ENCODE peak calls at places on chromosomes 5 and 9, in seven cellular contexts. One of them, this sample, is unnamed.

GRCh38 chr5:176174345-176175025 is 63.7 kb upstream of the SIMC1 start:
- DNase-seq in activated T-cell treated with anti-CD3 and anti-CD28 coated beads for 1 hour: no peak
- DNase-seq in kidney epithelial cell: no peak
- DNase-seq in GM12878: no peak
- DNase-seq in NCI-H510A: no peak
- DNase-seq in GM13976: no peak
- DNase-seq in naive thymus-derived CD8-positive, alpha-beta T cell: no peak
- DNase-seq in this sample: no peak

GRCh38 chr5:179974946-179975712 is 67.4 kb upstream of the TBC1D9B start:
- DNase-seq in activated T-cell treated with anti-CD3 and anti-CD28 coated beads for 1 hour: no peak
- DNase-seq in kidney epithelial cell: no peak
- DNase-seq in GM12878: no peak
- DNase-seq in NCI-H510A: peak; percentile 9
- DNase-seq in GM13976: peak; percentile 67
- DNase-seq in naive thymus-derived CD8-positive, alpha-beta T cell: peak; percentile 19
- DNase-seq in this sample: peak; percentile 20

GRCh38 chr9:81529556-81530193 is 159.7 kb downstream of the TLE1 start:
- DNase-seq in activated T-cell treated with anti-CD3 and anti-CD28 coated beads for 1 hour: no peak
- DNase-seq in kidney epithelial cell: peak; percentile 45
- DNase-seq in GM12878: no peak
- DNase-seq in NCI-H510A: no peak
- DNase-seq in GM13976: no peak
- DNase-seq in naive thymus-derived CD8-positive, alpha-beta T cell: no peak
- DNase-seq in this sample: peak; percentile 68

GRCh38 chr5:172114875-172115422 is 73.1 kb downstream of the STK10 start:
- DNase-seq in activated T-cell treated with anti-CD3 and anti-CD28 coated beads for 1 hour: peak; percentile 44
- DNase-seq in kidney epithelial cell: no peak
- DNase-seq in GM12878: peak; percentile 93
- DNase-seq in NCI-H510A: no peak
- DNase-seq in GM13976: peak; percentile 90
- DNase-seq in naive thymus-derived CD8-positive, alpha-beta T cell: peak; percentile 67
- DNase-seq in this sample: no peak

GRCh38 chr5:9947231-9947693 is 302.4 kb downstream of the ATPSCKMT start:
- DNase-seq in activated T-cell treated with anti-CD3 and anti-CD28 coated beads for 1 hour: no peak
- DNase-seq in kidney epithelial cell: peak; percentile 69
- DNase-seq in GM12878: peak; percentile 24
- DNase-seq in NCI-H510A: no peak
- DNase-seq in GM13976: no peak
- DNase-seq in naive thymus-derived CD8-positive, alpha-beta T cell: no peak
- DNase-seq in this sample: no peak

GRCh38 chr5:53019320-53019719 is 30.2 kb downstream of the ITGA2 start:
- DNase-seq in activated T-cell treated with anti-CD3 and anti-CD28 coated beads for 1 hour: no peak
- DNase-seq in kidney epithelial cell: no peak
- DNase-seq in GM12878: no peak
- DNase-seq in NCI-H510A: no peak
- DNase-seq in GM13976: no peak
- DNase-seq in naive thymus-derived CD8-positive, alpha-beta T cell: no peak
- DNase-seq in this sample: peak; percentile 90

GRCh38 chr9:93397664-93398381 is 53.7 kb upstream of the FAM120A start:
- DNase-seq in activated T-cell treated with anti-CD3 and anti-CD28 coated beads for 1 hour: no peak
- DNase-seq in kidney epithelial cell: no peak
- DNase-seq in GM12878: no peak
- DNase-seq in NCI-H510A: no peak
- DNase-seq in GM13976: no peak
- DNase-seq in naive thymus-derived CD8-positive, alpha-beta T cell: no peak
- DNase-seq in this sample: peak; percentile 7

GRCh38 chr9:111833941-111834340 is 39.2 kb upstream of the SHOC1 start:
- DNase-seq in activated T-cell treated with anti-CD3 and anti-CD28 coated beads for 1 hour: no peak
- DNase-seq in kidney epithelial cell: no peak
- DNase-seq in GM12878: no peak
- DNase-seq in NCI-H510A: no peak
- DNase-seq in GM13976: no peak
- DNase-seq in naive thymus-derived CD8-positive, alpha-beta T cell: no peak
- DNase-seq in this sample: peak; percentile 59

GRCh38 chr5:77368367-77368766 is 123.7 kb downstream of the WDR41 start:
- DNase-seq in activated T-cell treated with anti-CD3 and anti-CD28 coated beads for 1 hour: no peak
- DNase-seq in kidney epithelial cell: no peak
- DNase-seq in GM12878: no peak
- DNase-seq in NCI-H510A: no peak
- DNase-seq in GM13976: no peak
- DNase-seq in naive thymus-derived CD8-positive, alpha-beta T cell: no peak
- DNase-seq in this sample: no peak

GRCh38 chr5:14732991-14733390 is 68.5 kb downstream of the OTULIN start:
- DNase-seq in activated T-cell treated with anti-CD3 and anti-CD28 coated beads for 1 hour: no peak
- DNase-seq in kidney epithelial cell: no peak
- DNase-seq in GM12878: no peak
- DNase-seq in NCI-H510A: no peak
- DNase-seq in GM13976: no peak
- DNase-seq in naive thymus-derived CD8-positive, alpha-beta T cell: no peak
- DNase-seq in this sample: no peak

GRCh38 chr9:34623386-34624235 is 3.3 kb upstream of the DCTN3 start:
- DNase-seq in activated T-cell treated with anti-CD3 and anti-CD28 coated beads for 1 hour: no peak
- DNase-seq in kidney epithelial cell: no peak
- DNase-seq in GM12878: no peak
- DNase-seq in NCI-H510A: no peak
- DNase-seq in GM13976: no peak
- DNase-seq in naive thymus-derived CD8-positive, alpha-beta T cell: no peak
- DNase-seq in this sample: no peak

GRCh38 chr5:120794121-120794520 is 330.0 kb downstream of the PRR16 start:
- DNase-seq in activated T-cell treated with anti-CD3 and anti-CD28 coated beads for 1 hour: no peak
- DNase-seq in kidney epithelial cell: no peak
- DNase-seq in GM12878: no peak
- DNase-seq in NCI-H510A: no peak
- DNase-seq in GM13976: no peak
- DNase-seq in naive thymus-derived CD8-positive, alpha-beta T cell: no peak
- DNase-seq in this sample: no peak

GRCh38 chr9:72665421-72665820 is 144.0 kb downstream of the TMC1 start:
- DNase-seq in activated T-cell treated with anti-CD3 and anti-CD28 coated beads for 1 hour: no peak
- DNase-seq in kidney epithelial cell: peak; percentile 32
- DNase-seq in GM12878: no peak
- DNase-seq in NCI-H510A: no peak
- DNase-seq in GM13976: no peak
- DNase-seq in naive thymus-derived CD8-positive, alpha-beta T cell: no peak
- DNase-seq in this sample: no peak

GRCh38 chr5:5437227-5438172 is 15.0 kb downstream of the ICE1 start:
- DNase-seq in activated T-cell treated with anti-CD3 and anti-CD28 coated beads for 1 hour: no peak
- DNase-seq in kidney epithelial cell: no peak
- DNase-seq in GM12878: no peak
- DNase-seq in NCI-H510A: no peak
- DNase-seq in GM13976: no peak
- DNase-seq in naive thymus-derived CD8-positive, alpha-beta T cell: no peak
- DNase-seq in this sample: no peak

GRCh38 chr5:39158127-39158593 is 61.2 kb downstream of the FYB1 start:
- DNase-seq in activated T-cell treated with anti-CD3 and anti-CD28 coated beads for 1 hour: no peak
- DNase-seq in kidney epithelial cell: no peak
- DNase-seq in GM12878: no peak
- DNase-seq in NCI-H510A: no peak
- DNase-seq in GM13976: no peak
- DNase-seq in naive thymus-derived CD8-positive, alpha-beta T cell: no peak
- DNase-seq in this sample: no peak

GRCh38 chr9:100589582-100589981 is 11.7 kb downstream of the CAVIN4 start:
- DNase-seq in activated T-cell treated with anti-CD3 and anti-CD28 coated beads for 1 hour: no peak
- DNase-seq in kidney epithelial cell: no peak
- DNase-seq in GM12878: no peak
- DNase-seq in NCI-H510A: no peak
- DNase-seq in GM13976: no peak
- DNase-seq in naive thymus-derived CD8-positive, alpha-beta T cell: no peak
- DNase-seq in this sample: no peak

GRCh38 chr9:87447547-87448432 is 49.9 kb upstream of the DAPK1 start:
- DNase-seq in activated T-cell treated with anti-CD3 and anti-CD28 coated beads for 1 hour: no peak
- DNase-seq in kidney epithelial cell: no peak
- DNase-seq in GM12878: no peak
- DNase-seq in NCI-H510A: no peak
- DNase-seq in GM13976: no peak
- DNase-seq in naive thymus-derived CD8-positive, alpha-beta T cell: no peak
- DNase-seq in this sample: no peak

GRCh38 chr5:54090495-54091084 is 219.8 kb downstream of the ARL15 start:
- DNase-seq in activated T-cell treated with anti-CD3 and anti-CD28 coated beads for 1 hour: no peak
- DNase-seq in kidney epithelial cell: peak; percentile 44
- DNase-seq in GM12878: no peak
- DNase-seq in NCI-H510A: no peak
- DNase-seq in GM13976: no peak
- DNase-seq in naive thymus-derived CD8-positive, alpha-beta T cell: no peak
- DNase-seq in this sample: peak; percentile 79

GRCh38 chr5:93677344-93678021 is 63.9 kb downstream of the POU5F2 start:
- DNase-seq in activated T-cell treated with anti-CD3 and anti-CD28 coated beads for 1 hour: no peak
- DNase-seq in kidney epithelial cell: peak; percentile 85
- DNase-seq in GM12878: no peak
- DNase-seq in NCI-H510A: peak; percentile 86
- DNase-seq in GM13976: no peak
- DNase-seq in naive thymus-derived CD8-positive, alpha-beta T cell: no peak
- DNase-seq in this sample: peak; percentile 92

GRCh38 chr5:170104710-170105109 is 987 bp upstream of the FOXI1 start:
- DNase-seq in activated T-cell treated with anti-CD3 and anti-CD28 coated beads for 1 hour: no peak
- DNase-seq in kidney epithelial cell: no peak
- DNase-seq in GM12878: no peak
- DNase-seq in NCI-H510A: no peak
- DNase-seq in GM13976: no peak
- DNase-seq in naive thymus-derived CD8-positive, alpha-beta T cell: no peak
- DNase-seq in this sample: no peak

GRCh38 chr9:79638806-79639205 is 67.0 kb downstream of the TLE4 start:
- DNase-seq in activated T-cell treated with anti-CD3 and anti-CD28 coated beads for 1 hour: no peak
- DNase-seq in kidney epithelial cell: no peak
- DNase-seq in GM12878: no peak
- DNase-seq in NCI-H510A: no peak
- DNase-seq in GM13976: no peak
- DNase-seq in naive thymus-derived CD8-positive, alpha-beta T cell: no peak
- DNase-seq in this sample: no peak

GRCh38 chr9:120184266-120184665 is 395.7 kb downstream of the CDK5RAP2 start:
- DNase-seq in activated T-cell treated with anti-CD3 and anti-CD28 coated beads for 1 hour: no peak
- DNase-seq in kidney epithelial cell: no peak
- DNase-seq in GM12878: no peak
- DNase-seq in NCI-H510A: no peak
- DNase-seq in GM13976: no peak
- DNase-seq in naive thymus-derived CD8-positive, alpha-beta T cell: no peak
- DNase-seq in this sample: no peak

GRCh38 chr5:175809531-175810121 is 61.8 kb upstream of the CPLX2 start:
- DNase-seq in activated T-cell treated with anti-CD3 and anti-CD28 coated beads for 1 hour: no peak
- DNase-seq in kidney epithelial cell: peak; percentile 16
- DNase-seq in GM12878: no peak
- DNase-seq in NCI-H510A: no peak
- DNase-seq in GM13976: no peak
- DNase-seq in naive thymus-derived CD8-positive, alpha-beta T cell: no peak
- DNase-seq in this sample: peak; percentile 53

GRCh38 chr9:129481824-129482511 is 138.9 kb downstream of the C9orf50 start:
- DNase-seq in activated T-cell treated with anti-CD3 and anti-CD28 coated beads for 1 hour: no peak
- DNase-seq in kidney epithelial cell: no peak
- DNase-seq in GM12878: no peak
- DNase-seq in NCI-H510A: no peak
- DNase-seq in GM13976: no peak
- DNase-seq in naive thymus-derived CD8-positive, alpha-beta T cell: no peak
- DNase-seq in this sample: peak; percentile 60

GRCh38 chr5:103346162-103346748 is 87.7 kb downstream of the MACIR start:
- DNase-seq in activated T-cell treated with anti-CD3 and anti-CD28 coated beads for 1 hour: no peak
- DNase-seq in kidney epithelial cell: no peak
- DNase-seq in GM12878: no peak
- DNase-seq in NCI-H510A: no peak
- DNase-seq in GM13976: no peak
- DNase-seq in naive thymus-derived CD8-positive, alpha-beta T cell: no peak
- DNase-seq in this sample: no peak

GRCh38 chr9:88663766-88664419 is 128.9 kb downstream of the NXNL2 start:
- DNase-seq in activated T-cell treated with anti-CD3 and anti-CD28 coated beads for 1 hour: no peak
- DNase-seq in kidney epithelial cell: no peak
- DNase-seq in GM12878: no peak
- DNase-seq in NCI-H510A: no peak
- DNase-seq in GM13976: no peak
- DNase-seq in naive thymus-derived CD8-positive, alpha-beta T cell: no peak
- DNase-seq in this sample: peak; percentile 23

GRCh38 chr5:144467795-144468194 is 297.1 kb downstream of the KCTD16 start:
- DNase-seq in activated T-cell treated with anti-CD3 and anti-CD28 coated beads for 1 hour: no peak
- DNase-seq in kidney epithelial cell: peak; percentile 18
- DNase-seq in GM12878: no peak
- DNase-seq in NCI-H510A: no peak
- DNase-seq in GM13976: no peak
- DNase-seq in naive thymus-derived CD8-positive, alpha-beta T cell: no peak
- DNase-seq in this sample: peak; percentile 67